ENCODE peak calls at places on chromosomes 4 and X, in seven cellular contexts. One of them, this sample, is unnamed.

GRCh38 chrX:137684591-137684990 is 118.7 kb downstream of the ZIC3 start:
- DNase-seq in Panc1: no peak
- DNase-seq in GM12878: no peak
- DNase-seq in HCT116: no peak
- DNase-seq in HepG2: no peak
- DNase-seq in K562: no peak
- DNase-seq in SK-N-SH: no peak
- DNase-seq in this sample: no peak

GRCh38 chrX:154484255-154485149 is 1.9 kb downstream of the UBL4A start:
- DNase-seq in Panc1: no peak
- DNase-seq in GM12878: no peak
- DNase-seq in HCT116: no peak
- DNase-seq in HepG2: no peak
- DNase-seq in K562: peak; percentile 80
- DNase-seq in SK-N-SH: no peak
- DNase-seq in this sample: no peak

GRCh38 chrX:108641589-108642272 is 94.6 kb downstream of the IRS4 start:
- DNase-seq in Panc1: no peak
- DNase-seq in GM12878: no peak
- DNase-seq in HCT116: no peak
- DNase-seq in HepG2: no peak
- DNase-seq in K562: no peak
- DNase-seq in SK-N-SH: no peak
- DNase-seq in this sample: no peak

GRCh38 chr4:183841001-183841400 is 64.1 kb upstream of the STOX2 start:
- DNase-seq in Panc1: no peak
- DNase-seq in GM12878: no peak
- DNase-seq in HCT116: no peak
- DNase-seq in HepG2: no peak
- DNase-seq in K562: no peak
- DNase-seq in SK-N-SH: no peak
- DNase-seq in this sample: no peak

GRCh38 chr4:121989715-121990114 is 37.9 kb upstream of the TRPC3 start:
- DNase-seq in Panc1: no peak
- DNase-seq in GM12878: no peak
- DNase-seq in HCT116: peak; percentile 56
- DNase-seq in HepG2: no peak
- DNase-seq in K562: peak; percentile 85
- DNase-seq in SK-N-SH: no peak
- DNase-seq in this sample: no peak

GRCh38 chrX:109696146-109696740 is 36.8 kb downstream of the ACSL4 start:
- DNase-seq in Panc1: no peak
- DNase-seq in GM12878: no peak
- DNase-seq in HCT116: no peak
- DNase-seq in HepG2: no peak
- DNase-seq in K562: no peak
- DNase-seq in SK-N-SH: no peak
- DNase-seq in this sample: no peak

GRCh38 chr4:28177641-28178040 is 1317.0 kb downstream of the STIM2 start:
- DNase-seq in Panc1: no peak
- DNase-seq in GM12878: no peak
- DNase-seq in HCT116: no peak
- DNase-seq in HepG2: no peak
- DNase-seq in K562: no peak
- DNase-seq in SK-N-SH: no peak
- DNase-seq in this sample: no peak

GRCh38 chr4:136939781-136940180 is 592.5 kb downstream of the PCDH18 start:
- DNase-seq in Panc1: no peak
- DNase-seq in GM12878: no peak
- DNase-seq in HCT116: no peak
- DNase-seq in HepG2: no peak
- DNase-seq in K562: no peak
- DNase-seq in SK-N-SH: no peak
- DNase-seq in this sample: no peak

GRCh38 chr4:99457270-99457669 is 22.1 kb upstream of the ADH7 start:
- DNase-seq in Panc1: no peak
- DNase-seq in GM12878: no peak
- DNase-seq in HCT116: no peak
- DNase-seq in HepG2: no peak
- DNase-seq in K562: peak; percentile 8
- DNase-seq in SK-N-SH: no peak
- DNase-seq in this sample: no peak

GRCh38 chr4:137124278-137124932 is 407.9 kb downstream of the PCDH18 start:
- DNase-seq in Panc1: peak; percentile 10
- DNase-seq in GM12878: peak; percentile 1
- DNase-seq in HCT116: peak; percentile 53
- DNase-seq in HepG2: peak; percentile 17
- DNase-seq in K562: peak; percentile 2
- DNase-seq in SK-N-SH: peak; percentile 42
- DNase-seq in this sample: no peak

GRCh38 chr4:1871471-1872021 is 353 bp downstream of the NSD2 start:
- DNase-seq in Panc1: no peak
- DNase-seq in GM12878: no peak
- DNase-seq in HCT116: no peak
- DNase-seq in HepG2: no peak
- DNase-seq in K562: peak; percentile 50
- DNase-seq in SK-N-SH: peak; percentile 85
- DNase-seq in this sample: no peak

GRCh38 chr4:136831553-136831952 is 700.7 kb downstream of the PCDH18 start:
- DNase-seq in Panc1: no peak
- DNase-seq in GM12878: no peak
- DNase-seq in HCT116: peak; percentile 6
- DNase-seq in HepG2: no peak
- DNase-seq in K562: no peak
- DNase-seq in SK-N-SH: no peak
- DNase-seq in this sample: no peak

GRCh38 chr4:83174844-83175414 is 60.4 kb upstream of the PLAC8 start:
- DNase-seq in Panc1: no peak
- DNase-seq in GM12878: peak; percentile 87
- DNase-seq in HCT116: no peak
- DNase-seq in HepG2: no peak
- DNase-seq in K562: no peak
- DNase-seq in SK-N-SH: no peak
- DNase-seq in this sample: no peak

GRCh38 chr4:146243141-146243882 is 29.0 kb downstream of the REELD1 start:
- DNase-seq in Panc1: no peak
- DNase-seq in GM12878: peak; percentile 45
- DNase-seq in HCT116: no peak
- DNase-seq in HepG2: no peak
- DNase-seq in K562: peak; percentile 55
- DNase-seq in SK-N-SH: no peak
- DNase-seq in this sample: peak; percentile 36

GRCh38 chrX:18151157-18151556 is 69.5 kb downstream of the BEND2 start:
- DNase-seq in Panc1: no peak
- DNase-seq in GM12878: no peak
- DNase-seq in HCT116: no peak
- DNase-seq in HepG2: no peak
- DNase-seq in K562: no peak
- DNase-seq in SK-N-SH: no peak
- DNase-seq in this sample: no peak

GRCh38 chr4:65416875-65417274 is 253.4 kb downstream of the EPHA5 start:
- DNase-seq in Panc1: no peak
- DNase-seq in GM12878: no peak
- DNase-seq in HCT116: no peak
- DNase-seq in HepG2: no peak
- DNase-seq in K562: no peak
- DNase-seq in SK-N-SH: no peak
- DNase-seq in this sample: no peak

GRCh38 chr4:138236035-138236434 is 6.1 kb downstream of the SLC7A11 start:
- DNase-seq in Panc1: no peak
- DNase-seq in GM12878: no peak
- DNase-seq in HCT116: no peak
- DNase-seq in HepG2: no peak
- DNase-seq in K562: no peak
- DNase-seq in SK-N-SH: no peak
- DNase-seq in this sample: no peak

GRCh38 chr4:134024251-134024650 is 177.3 kb downstream of the PABPC4L start:
- DNase-seq in Panc1: no peak
- DNase-seq in GM12878: no peak
- DNase-seq in HCT116: peak; percentile 34
- DNase-seq in HepG2: peak; percentile 43
- DNase-seq in K562: no peak
- DNase-seq in SK-N-SH: no peak
- DNase-seq in this sample: no peak

GRCh38 chr4:55348436-55348835 is 2.4 kb downstream of the SRD5A3 start:
- DNase-seq in Panc1: peak; percentile 10
- DNase-seq in GM12878: no peak
- DNase-seq in HCT116: no peak
- DNase-seq in HepG2: no peak
- DNase-seq in K562: no peak
- DNase-seq in SK-N-SH: no peak
- DNase-seq in this sample: no peak

GRCh38 chrX:105609530-105609929 is 212.8 kb upstream of the NRK start:
- DNase-seq in Panc1: no peak
- DNase-seq in GM12878: no peak
- DNase-seq in HCT116: no peak
- DNase-seq in HepG2: no peak
- DNase-seq in K562: no peak
- DNase-seq in SK-N-SH: no peak
- DNase-seq in this sample: no peak

GRCh38 chr4:82561745-82562552 is at the start of gene TMEM150C:
- DNase-seq in Panc1: no peak
- DNase-seq in GM12878: no peak
- DNase-seq in HCT116: no peak
- DNase-seq in HepG2: no peak
- DNase-seq in K562: no peak
- DNase-seq in SK-N-SH: peak; percentile 82
- DNase-seq in this sample: no peak

GRCh38 chrX:20254712-20255299 is 11.9 kb downstream of the RPS6KA3 start:
- DNase-seq in Panc1: no peak
- DNase-seq in GM12878: no peak
- DNase-seq in HCT116: no peak
- DNase-seq in HepG2: no peak
- DNase-seq in K562: no peak
- DNase-seq in SK-N-SH: no peak
- DNase-seq in this sample: no peak

GRCh38 chrX:9988762-9989161 is 21.6 kb downstream of the CLDN34 start:
- DNase-seq in Panc1: no peak
- DNase-seq in GM12878: no peak
- DNase-seq in HCT116: no peak
- DNase-seq in HepG2: no peak
- DNase-seq in K562: no peak
- DNase-seq in SK-N-SH: peak; percentile 23
- DNase-seq in this sample: no peak

GRCh38 chrX:129755779-129756650 is 17.2 kb downstream of the XPNPEP2 start:
- DNase-seq in Panc1: no peak
- DNase-seq in GM12878: no peak
- DNase-seq in HCT116: no peak
- DNase-seq in HepG2: no peak
- DNase-seq in K562: peak; percentile 22
- DNase-seq in SK-N-SH: no peak
- DNase-seq in this sample: no peak

GRCh38 chrX:151081016-151081415 is 95.4 kb upstream of the GPR50 start:
- DNase-seq in Panc1: no peak
- DNase-seq in GM12878: no peak
- DNase-seq in HCT116: no peak
- DNase-seq in HepG2: no peak
- DNase-seq in K562: no peak
- DNase-seq in SK-N-SH: no peak
- DNase-seq in this sample: no peak

DNA sequence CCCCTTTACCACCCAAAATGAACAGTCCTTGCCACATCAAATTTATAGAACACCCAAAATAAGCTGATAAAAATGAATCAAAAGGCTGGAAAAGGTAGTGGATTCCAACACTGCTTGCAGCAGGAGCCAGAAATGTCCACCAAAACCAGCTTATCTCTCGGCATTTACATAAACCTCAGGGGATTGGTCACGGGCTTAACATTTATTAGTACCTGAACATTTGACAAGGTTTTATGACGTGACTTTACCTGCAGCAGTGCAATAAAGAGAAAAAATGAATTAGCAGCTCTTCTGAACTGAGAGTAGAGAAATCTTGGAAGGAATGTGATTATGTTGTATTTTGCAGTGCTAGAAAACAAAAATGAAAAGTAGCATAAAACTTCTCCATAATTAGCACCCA is 31.5 kb downstream of the ATP8A1 start:
- DNase-seq in Panc1: no peak
- DNase-seq in GM12878: no peak
- DNase-seq in HCT116: no peak
- DNase-seq in HepG2: no peak
- DNase-seq in K562: no peak
- DNase-seq in SK-N-SH: no peak
- DNase-seq in this sample: no peak
- TF ChIP-seq SIN3A in Panc1: no peak
- TF ChIP-seq SIN3A in GM12878: no peak
- TF ChIP-seq SIN3A in HCT116: no peak
- TF ChIP-seq SIN3A in HepG2: no peak
- TF ChIP-seq SIN3A in K562: no peak
- TF ChIP-seq SIN3A in SK-N-SH: no peak
- TF ChIP-seq SIN3A in this sample: no peak

GRCh38 chr4:176498857-176499256 is 179.1 kb downstream of the SPCS3 start:
- DNase-seq in Panc1: no peak
- DNase-seq in GM12878: no peak
- DNase-seq in HCT116: no peak
- DNase-seq in HepG2: no peak
- DNase-seq in K562: no peak
- DNase-seq in SK-N-SH: no peak
- DNase-seq in this sample: no peak

GRCh38 chr4:176500894-176501293 is 181.1 kb downstream of the SPCS3 start:
- DNase-seq in Panc1: no peak
- DNase-seq in GM12878: no peak
- DNase-seq in HCT116: no peak
- DNase-seq in HepG2: no peak
- DNase-seq in K562: no peak
- DNase-seq in SK-N-SH: no peak
- DNase-seq in this sample: no peak

GRCh38 chr4:176499518-176499917 is 179.8 kb downstream of the SPCS3 start:
- DNase-seq in Panc1: no peak
- DNase-seq in GM12878: no peak
- DNase-seq in HCT116: no peak
- DNase-seq in HepG2: no peak
- DNase-seq in K562: no peak
- DNase-seq in SK-N-SH: no peak
- DNase-seq in this sample: no peak
- TF ChIP-seq SIN3A in Panc1: no peak
- TF ChIP-seq SIN3A in GM12878: no peak
- TF ChIP-seq SIN3A in HCT116: no peak
- TF ChIP-seq SIN3A in HepG2: no peak
- TF ChIP-seq SIN3A in K562: no peak
- TF ChIP-seq SIN3A in SK-N-SH: no peak
- TF ChIP-seq SIN3A in this sample: no peak

DNA sequence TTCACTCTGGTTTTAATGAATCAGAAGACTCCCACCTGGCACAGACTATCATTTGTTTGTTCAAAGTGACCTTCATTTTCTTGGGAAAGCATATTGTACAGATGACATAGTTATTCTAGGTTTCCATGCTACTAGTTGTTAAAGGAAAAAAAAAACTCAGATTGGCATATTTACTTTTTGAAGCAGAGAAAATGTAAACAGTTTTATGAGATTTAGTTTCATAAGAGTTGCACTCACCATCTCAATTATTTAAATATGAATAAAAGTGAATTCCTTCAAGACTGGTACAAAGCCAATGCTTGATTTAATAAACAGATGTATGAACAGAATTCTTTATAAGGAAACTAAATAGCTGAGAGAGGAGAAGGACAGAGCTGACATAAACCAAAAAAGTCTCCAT is 280.3 kb upstream of the UGT8 start:
- DNase-seq in Panc1: no peak
- DNase-seq in GM12878: no peak
- DNase-seq in HCT116: no peak
- DNase-seq in HepG2: peak; percentile 23
- DNase-seq in K562: no peak
- DNase-seq in SK-N-SH: no peak
- DNase-seq in this sample: no peak
- TF ChIP-seq SIN3A in Panc1: no peak
- TF ChIP-seq SIN3A in GM12878: no peak
- TF ChIP-seq SIN3A in HCT116: no peak
- TF ChIP-seq SIN3A in HepG2: no peak
- TF ChIP-seq SIN3A in K562: no peak
- TF ChIP-seq SIN3A in SK-N-SH: no peak
- TF ChIP-seq SIN3A in this sample: no peak

GRCh38 chrX:107146670-107147069 is 28.0 kb upstream of the RBM41 start:
- DNase-seq in Panc1: no peak
- DNase-seq in GM12878: no peak
- DNase-seq in HCT116: no peak
- DNase-seq in HepG2: no peak
- DNase-seq in K562: no peak
- DNase-seq in SK-N-SH: no peak
- DNase-seq in this sample: no peak
- TF ChIP-seq SIN3A in Panc1: no peak
- TF ChIP-seq SIN3A in GM12878: no peak
- TF ChIP-seq SIN3A in HCT116: no peak
- TF ChIP-seq SIN3A in HepG2: no peak
- TF ChIP-seq SIN3A in K562: no peak
- TF ChIP-seq SIN3A in SK-N-SH: no peak
- TF ChIP-seq SIN3A in this sample: no peak

This sample was measured in H1.